ENCODE peak calls at places on chromosomes 2 and 18, in nine cellular contexts. K, F, H, X, O, Q, W, P and S are unnamed samples.

GRCh38 chr2:26521913-26522180 is 43.9 kb upstream of the OTOF start:
- DNase-seq in X (no peak), K (no peak), P (no peak), W (no peak), H (no peak), F (no peak), O (no peak), Q (no peak), S (no peak)

GRCh38 chr2:40844353-40845277 is 392.7 kb upstream of the SLC8A1 start:
- DNase-seq in O (no peak), K (no peak), F (no peak), Q (no peak), H (no peak), X (peak), W (no peak), P (no peak), S (no peak)

GRCh38 chr2:238239552-238239871 is 326 bp downstream of the HES6 start:
- DNase-seq in O (no peak), H (no peak), K (no peak), W (no peak), X (peak), P (no peak), F (no peak), Q (no peak), S (no peak)

GRCh38 chr2:168722592-168722991 is 79.8 kb upstream of the NOSTRIN start:
- DNase-seq in X (no peak), F (no peak), H (no peak), Q (no peak), O (no peak), W (no peak), K (no peak), P (peak), S (no peak)

GRCh38 chr2:70248810-70249438 is 496 bp upstream of the TIA1 start:
- DNase-seq in W (no peak), O (peak), H (peak), P (no peak), X (peak), F (no peak), K (peak), Q (peak), S (peak)

GRCh38 chr2:20091305-20091991 is 40.0 kb upstream of the LAPTM4A start:
- DNase-seq in F (no peak), H (no peak), X (no peak), K (no peak), O (no peak), Q (no peak), W (no peak), P (peak), S (peak)

GRCh38 chr2:76984359-76984758 is 537.8 kb downstream of the LRRTM4 start:
- DNase-seq in O (no peak), H (no peak), Q (no peak), X (no peak), F (no peak), W (no peak), P (peak), K (no peak), S (no peak)

GRCh38 chr2:209936106-209936663 is 66.3 kb upstream of the RPE start:
- DNase-seq in Q (no peak), O (no peak), W (no peak), X (peak), H (no peak), P (no peak), K (no peak), F (no peak), S (no peak)

GRCh38 chr18:45059695-45060094 is 379.0 kb downstream of the SETBP1 start:
- DNase-seq in H (peak), F (no peak), P (peak), O (no peak), Q (no peak), K (no peak), X (no peak), W (no peak), S (no peak)

GRCh38 chr2:23574919-23575654 is 190.1 kb downstream of the KLHL29 start:
- DNase-seq in X (no peak), O (no peak), P (no peak), F (no peak), H (no peak), W (no peak), Q (no peak), K (no peak), S (no peak)

GRCh38 chr18:11516988-11517630 is 92.3 kb upstream of the SLC35G4 start:
- DNase-seq in O (no peak), K (no peak), X (no peak), F (no peak), P (no peak), W (no peak), H (no peak), Q (no peak), S (no peak)

GRCh38 chr2:188601391-188601790 is 309.7 kb downstream of the GULP1 start:
- DNase-seq in F (no peak), X (no peak), Q (no peak), H (no peak), P (no peak), O (no peak), K (no peak), W (no peak), S (no peak)

GRCh38 chr18:79641722-79642497 is 37.7 kb upstream of the CTDP1 start:
- DNase-seq in W (no peak), P (no peak), X (no peak), Q (no peak), F (no peak), K (no peak), O (no peak), H (no peak), S (no peak)

GRCh38 chr2:118492335-118492734 is 355.1 kb downstream of the EN1 start:
- DNase-seq in H (no peak), X (peak), K (no peak), O (no peak), Q (no peak), F (no peak), P (peak), W (no peak), S (peak)

GRCh38 chr18:35407871-35408481 is 30.8 kb upstream of the ZNF396 start:
- DNase-seq in P (peak), O (peak), Q (no peak), F (no peak), K (peak), W (no peak), H (peak), X (peak), S (peak)

GRCh38 chr2:181813963-181814565 is 77.5 kb upstream of the ITPRID2 start:
- DNase-seq in W (no peak), Q (no peak), P (peak), K (no peak), H (peak), F (no peak), X (peak), O (no peak), S (no peak)

GRCh38 chr2:88554189-88554588 is 73.1 kb downstream of the EIF2AK3 start:
- DNase-seq in P (no peak), X (peak), W (no peak), H (no peak), O (no peak), Q (no peak), F (no peak), K (no peak), S (no peak)

GRCh38 chr2:173441222-173441621 is 86.5 kb downstream of the CDCA7 start:
- DNase-seq in W (no peak), F (no peak), X (no peak), O (no peak), H (no peak), Q (no peak), K (no peak), P (no peak), S (no peak)